ENCODE peak calls at places on chromosomes 11 and 22, in nine cellular contexts. X, S, W, P, E, M, Z, A and V are unnamed samples.

GRCh38 chr11:64865286-64866172 is 12.9 kb downstream of the EHD1 start:
- DNase-seq in X (no peak), S (peak; percentile 92), W (peak; percentile 95), P (peak; percentile 74), E (no peak), M (no peak), Z (no peak), A (no peak), V (no peak)

GRCh38 chr22:20425821-20426615 is 11.6 kb downstream of the SCARF2 start:
- DNase-seq in X (no peak), S (no peak), W (no peak), P (no peak), E (no peak), M (no peak), Z (no peak), A (no peak), V (no peak)

GRCh38 chr22:39297490-39298193 is 21.8 kb downstream of the RPL3 start:
- DNase-seq in X (no peak), S (no peak), W (no peak), P (no peak), E (no peak), M (no peak), Z (peak; percentile 46), A (no peak), V (peak; percentile 46)

GRCh38 chr11:85299247-85299646 is 327.9 kb downstream of the DLG2 start:
- DNase-seq in X (no peak), S (peak; percentile 18), W (peak; percentile 27), P (no peak), E (no peak), M (peak; percentile 3), Z (no peak), A (no peak), V (no peak)

GRCh38 chr11:64652586-64653387 is 61.8 kb downstream of the SLC22A12 start:
- DNase-seq in X (peak; percentile 36), S (peak; percentile 75), W (peak; percentile 66), P (peak; percentile 85), E (peak; percentile 79), M (peak; percentile 68), Z (peak; percentile 82), A (peak; percentile 91), V (peak; percentile 81)

GRCh38 chr11:26963764-26964163 is 30.1 kb upstream of the FIBIN start:
- DNase-seq in X (no peak), S (peak; percentile 50), W (peak; percentile 51), P (no peak), E (no peak), M (no peak), Z (no peak), A (no peak), V (no peak)

GRCh38 chr22:43183496-43184263 is 3.3 kb downstream of the TTLL12 start:
- DNase-seq in X (no peak), S (peak; percentile 44), W (peak; percentile 61), P (no peak), E (no peak), M (no peak), Z (no peak), A (no peak), V (no peak)

GRCh38 chr11:120068114-120068573 is 69.8 kb downstream of the TRIM29 start:
- DNase-seq in X (no peak), S (peak; percentile 60), W (peak; percentile 36), P (peak; percentile 48), E (no peak), M (no peak), Z (no peak), A (no peak), V (no peak)

GRCh38 chr22:41290262-41291221 is 4.6 kb upstream of the RANGAP1 start:
- DNase-seq in X (no peak), S (peak; percentile 80), W (peak; percentile 63), P (no peak), E (no peak), M (peak; percentile 89), Z (no peak), A (no peak), V (no peak)

GRCh38 chr22:37569009-37569920 is 9.0 kb downstream of the CDC42EP1 start:
- DNase-seq in X (no peak), S (no peak), W (no peak), P (no peak), E (no peak), M (no peak), Z (peak; percentile 86), A (no peak), V (peak; percentile 93)

GRCh38 chr22:45612940-45613339 is 58.7 kb upstream of the ATXN10 start:
- DNase-seq in X (no peak), S (peak; percentile 34), W (peak; percentile 45), P (no peak), E (no peak), M (no peak), Z (no peak), A (no peak), V (no peak)

GRCh38 chr11:14554959-14555358 is 34.8 kb upstream of the PSMA1 start:
- DNase-seq in X (no peak), S (no peak), W (peak; percentile 25), P (no peak), E (no peak), M (no peak), Z (no peak), A (no peak), V (no peak)